ENCODE peak calls at places on chromosomes 4 and X, in ten cellular contexts. S is HCT116, E is lower leg skin, X is testis, Q is body of pancreas, Y is ovary, R is vagina, Z is Peyer's patch, G is A549, B is tibial nerve. I is an unnamed sample.

GRCh38 chrX:97315939-97316338 is 432.2 kb downstream of the RPA4 start:
- DNase-seq in S (no peak), E (no peak), X (no peak), Q (no peak), Y (no peak), R (no peak), Z (no peak), G (peak), B (no peak), I (no peak)

GRCh38 chrX:80879916-80880315 is 70.2 kb upstream of the BRWD3 start:
- DNase-seq in S (no peak), E (no peak), X (no peak), Q (no peak), Y (no peak), R (no peak), Z (no peak), G (no peak), B (no peak), I (no peak)

GRCh38 chr4:59060895-59061294 is 1950.7 kb upstream of the IGFBP7 start:
- DNase-seq in S (no peak), E (no peak), X (no peak), Q (no peak), Y (no peak), R (no peak), Z (no peak), G (no peak), B (no peak), I (no peak)

GRCh38 chr4:143399113-143399949 is 62.7 kb downstream of the GAB1 start:
- DNase-seq in S (peak), E (no peak), X (no peak), Q (no peak), Y (no peak), R (no peak), Z (no peak), G (peak), B (no peak), I (no peak)

GRCh38 chr4:109009909-109010308 is 247.1 kb upstream of the ETNPPL start:
- DNase-seq in S (no peak), E (no peak), X (no peak), Q (no peak), Y (no peak), R (no peak), Z (no peak), G (no peak), B (no peak), I (no peak)

GRCh38 chr4:20431422-20432014 is 179.8 kb downstream of the SLIT2 start:
- DNase-seq in S (no peak), E (no peak), X (peak), Q (no peak), Y (no peak), R (no peak), Z (peak), G (no peak), B (no peak), I (no peak)

GRCh38 chr4:27270435-27270834 is 409.8 kb downstream of the STIM2 start:
- DNase-seq in S (peak), E (no peak), X (no peak), Q (no peak), Y (no peak), R (no peak), Z (no peak), G (no peak), B (no peak), I (no peak)

GRCh38 chrX:150573702-150574101 is 5.3 kb downstream of the MTM1 start:
- DNase-seq in S (no peak), E (no peak), X (no peak), Q (no peak), Y (no peak), R (no peak), Z (peak), G (no peak), B (no peak), I (no peak)

GRCh38 chr4:121070696-121071639 is 1.4 kb downstream of the NDNF start:
- DNase-seq in S (no peak), E (no peak), X (peak), Q (peak), Y (peak), R (no peak), Z (peak), G (peak), B (no peak), I (peak)

GRCh38 chrX:73987166-73987565 is 316.8 kb upstream of the ZCCHC13 start:
- DNase-seq in S (no peak), E (no peak), X (no peak), Q (no peak), Y (no peak), R (no peak), Z (no peak), G (no peak), B (no peak), I (no peak)

GRCh38 chr4:110062166-110062565 is 136.2 kb downstream of the ELOVL6 start:
- DNase-seq in S (no peak), E (no peak), X (no peak), Q (no peak), Y (no peak), R (no peak), Z (no peak), G (no peak), B (no peak), I (no peak)

GRCh38 chr4:139977838-139978604 is 176.0 kb downstream of the MAML3 start:
- DNase-seq in S (no peak), E (no peak), X (no peak), Q (no peak), Y (no peak), R (no peak), Z (no peak), G (no peak), B (no peak), I (no peak)

GRCh38 chr4:110361921-110362320 is 114.0 kb upstream of the ENPEP start:
- DNase-seq in S (no peak), E (no peak), X (no peak), Q (no peak), Y (no peak), R (no peak), Z (no peak), G (no peak), B (no peak), I (no peak)

GRCh38 chrX:82589410-82589809 is 918.7 kb upstream of the POU3F4 start:
- DNase-seq in S (peak), E (no peak), X (no peak), Q (no peak), Y (no peak), R (no peak), Z (no peak), G (peak), B (no peak), I (no peak)

GRCh38 chr4:167622481-167623240 is 388.4 kb upstream of the SPOCK3 start:
- DNase-seq in S (peak), E (no peak), X (peak), Q (peak), Y (peak), R (no peak), Z (peak), G (peak), B (no peak), I (peak)

GRCh38 chrX:103343105-103343504 is 13.1 kb downstream of the TCEAL7 start:
- DNase-seq in S (peak), E (peak), X (peak), Q (peak), Y (peak), R (no peak), Z (peak), G (peak), B (peak), I (no peak)

GRCh38 chrX:13658602-13659001 is 5.7 kb downstream of the TCEANC start:
- DNase-seq in S (peak), E (no peak), X (no peak), Q (no peak), Y (no peak), R (no peak), Z (no peak), G (peak), B (peak), I (no peak)

GRCh38 chrX:48747415-48748026 is 14.0 kb upstream of the GLOD5 start:
- DNase-seq in S (no peak), E (no peak), X (no peak), Q (no peak), Y (no peak), R (no peak), Z (no peak), G (no peak), B (no peak), I (no peak)

GRCh38 chr4:150510176-150510875 is 71.6 kb upstream of the MAB21L2 start:
- DNase-seq in S (peak), E (no peak), X (no peak), Q (no peak), Y (no peak), R (no peak), Z (no peak), G (peak), B (no peak), I (no peak)

GRCh38 chr4:82517043-82517442 is 44.7 kb downstream of the TMEM150C start:
- DNase-seq in S (no peak), E (no peak), X (no peak), Q (no peak), Y (no peak), R (no peak), Z (no peak), G (no peak), B (no peak), I (no peak)

GRCh38 chr4:3599951-3600350 is 67.7 kb upstream of the LRPAP1 start:
- DNase-seq in S (no peak), E (no peak), X (no peak), Q (no peak), Y (no peak), R (no peak), Z (no peak), G (no peak), B (no peak), I (no peak)

GRCh38 chr4:99207911-99208718 is 10.9 kb downstream of the ADH6 start:
- DNase-seq in S (no peak), E (no peak), X (no peak), Q (no peak), Y (no peak), R (no peak), Z (no peak), G (no peak), B (no peak), I (no peak)

GRCh38 chrX:153495362-153495751 is 577 bp downstream of the BGN start:
- DNase-seq in S (no peak), E (peak), X (no peak), Q (peak), Y (peak), R (no peak), Z (no peak), G (no peak), B (no peak), I (no peak)

DNA sequence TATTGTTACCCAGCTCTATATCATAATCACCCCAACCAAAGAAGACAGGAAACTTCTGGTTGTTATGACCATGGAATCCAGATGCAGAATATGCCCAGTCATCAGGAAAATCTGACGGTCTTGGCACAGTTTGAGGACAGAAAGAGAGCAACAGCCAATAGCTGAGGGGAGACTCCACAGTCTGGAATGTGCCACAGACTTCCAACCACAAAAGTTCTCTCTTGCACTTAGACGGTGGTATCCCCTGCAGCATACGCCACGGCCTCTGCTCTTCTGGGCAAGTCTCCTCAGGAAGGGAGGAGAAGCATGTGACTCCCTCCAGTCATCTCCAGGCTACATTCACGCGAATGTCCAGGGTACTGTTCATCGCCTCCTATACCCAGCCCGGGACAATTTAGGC is 18.4 kb downstream of the ZNF827 start:
- DNase-seq in S (no peak), E (peak), X (no peak), Q (no peak), Y (no peak), R (no peak), Z (no peak), G (no peak), B (no peak), I (no peak)
- H3K4me3 ChIP-seq in S (no peak), E (no peak), X (no peak), Q (no peak), Y (no peak), R (no peak), Z (no peak), G (no peak), B (no peak), I (no peak)

DNA sequence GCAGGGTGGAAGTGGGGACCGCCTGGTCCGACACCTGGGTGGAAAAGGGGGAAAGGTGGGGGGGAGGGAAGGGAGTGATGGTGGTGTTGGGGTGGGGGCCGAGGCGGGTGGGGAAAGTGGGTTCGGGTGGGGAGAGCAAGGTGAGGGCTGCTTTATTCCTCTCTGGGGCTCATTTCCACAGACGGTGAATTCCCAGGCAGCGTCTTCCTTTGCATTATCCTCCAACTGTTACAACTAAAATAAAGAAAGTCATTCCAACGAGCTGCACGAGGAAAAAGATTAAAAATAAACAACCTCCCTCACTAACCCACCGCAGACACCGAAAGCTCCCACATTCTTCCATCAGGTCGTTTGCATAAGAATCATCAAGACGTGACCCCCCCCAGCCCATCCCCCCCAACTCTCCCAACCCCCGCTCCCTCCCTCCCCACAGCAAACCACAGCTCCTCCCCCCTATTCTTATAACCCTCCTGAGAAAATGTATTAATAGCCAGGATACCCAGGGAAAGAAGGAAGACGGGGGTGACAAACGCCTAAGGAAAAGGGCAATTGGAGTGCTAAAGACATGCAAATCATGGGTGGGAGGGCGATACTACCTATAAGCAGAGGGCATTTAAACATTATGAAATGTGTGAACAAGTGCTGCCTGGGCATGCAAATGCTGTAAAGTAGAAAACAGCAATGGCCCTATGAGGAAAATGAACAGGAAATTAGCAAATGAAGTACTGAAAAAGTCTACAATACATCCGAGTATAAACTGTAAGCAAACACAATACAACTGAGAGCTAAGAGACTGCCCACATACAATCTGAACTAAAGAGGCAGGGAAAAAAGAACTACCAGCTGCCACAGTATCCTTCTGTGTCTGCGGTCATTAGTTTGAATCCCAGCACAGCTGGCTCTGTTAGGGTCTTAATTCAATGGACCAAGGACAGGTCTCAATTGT is 2.6 kb downstream of the CXXC4 start:
- DNase-seq in S (no peak), E (no peak), X (peak), Q (peak), Y (peak), R (no peak), Z (no peak), G (peak), B (no peak), I (no peak)
- TF ChIP-seq POLR2A in S (no peak), E (no peak), X (no peak), Q (no peak), Y (no peak), R (no peak), Z (no peak), G (no peak), B (no peak), I (no peak)

GRCh38 chr4:152460488-152460887 is 75.4 kb downstream of the FBXW7 start:
- DNase-seq in S (no peak), E (no peak), X (no peak), Q (no peak), Y (no peak), R (no peak), Z (no peak), G (peak), B (no peak), I (no peak)
- TF ChIP-seq CTCF in S (no peak), E (no peak), X (no peak), Q (no peak), Y (no peak), R (no peak), Z (no peak), G (peak), B (no peak), I (no peak)

GRCh38 chr4:112144546-112145325 is 518 bp upstream of the FAM241A start:
- DNase-seq in S (no peak), E (no peak), X (peak), Q (no peak), Y (peak), R (no peak), Z (no peak), G (no peak), B (no peak), I (peak)
- H3K4me3 ChIP-seq in S (peak), E (no peak), X (peak), Q (no peak), Y (peak), R (peak), Z (peak), G (peak), B (peak), I (no peak)

GRCh38 chr4:33446953-33447352 is 2726.8 kb downstream of the PCDH7 start:
- DNase-seq in S (no peak), E (no peak), X (no peak), Q (no peak), Y (no peak), R (no peak), Z (no peak), G (no peak), B (no peak), I (no peak)
- TF ChIP-seq POLR2A in S (no peak), E (no peak), X (no peak), Q (no peak), Y (no peak), R (no peak), Z (no peak), G (no peak), B (no peak), I (no peak)